ENCODE peak calls at places on chromosomes 4 and X, in nine cellular contexts. E, O, Y, P, U, I, W, D and B are unnamed samples.

GRCh38 chr4:41160010-41160789 is 54.1 kb downstream of the APBB2 start:
- DNase-seq in O (no peak), Y (peak), P (no peak), E (peak), W (no peak), I (no peak), D (peak), U (no peak), B (peak)

GRCh38 chrX:85630901-85631300 is 251.4 kb upstream of the POF1B start:
- DNase-seq in U (no peak), O (no peak), W (no peak), E (no peak), Y (no peak), D (no peak), I (no peak), P (no peak), B (no peak)

GRCh38 chr4:37653601-37654000 is 32.6 kb downstream of the RELL1 start:
- DNase-seq in E (peak), W (no peak), I (no peak), O (no peak), D (no peak), U (no peak), Y (peak), P (no peak), B (no peak)

GRCh38 chrX:153921511-153922285 is 4.4 kb downstream of the ARHGAP4 start:
- DNase-seq in E (no peak), O (no peak), Y (no peak), U (no peak), W (no peak), D (no peak), I (no peak), P (no peak), B (peak)

GRCh38 chr4:1192091-1192492 is 19.7 kb upstream of the SPON2 start:
- DNase-seq in W (no peak), E (peak), U (peak), D (peak), O (no peak), P (peak), Y (peak), I (no peak), B (peak)

GRCh38 chr4:56655209-56655626 is 25.9 kb downstream of the HOPX start:
- DNase-seq in O (no peak), E (no peak), Y (no peak), D (no peak), W (peak), I (peak), P (no peak), U (no peak), B (peak)

GRCh38 chrX:120365968-120366367 is 4.1 kb downstream of the ATP1B4 start:
- DNase-seq in I (no peak), D (no peak), W (no peak), O (no peak), U (no peak), E (no peak), P (no peak), Y (no peak), B (no peak)

GRCh38 chr4:169062861-169063197 is 52.8 kb upstream of the CBR4 start:
- DNase-seq in O (no peak), W (no peak), Y (no peak), E (no peak), P (no peak), D (no peak), U (no peak), I (no peak), B (peak)

GRCh38 chrX:28177202-28177601 is 196.0 kb upstream of the DCAF8L1 start:
- DNase-seq in E (no peak), O (no peak), P (no peak), D (no peak), W (peak), I (no peak), U (no peak), Y (no peak), B (no peak)

GRCh38 chrX:1167466-1167865 is 45.0 kb downstream of the CRLF2 start:
- DNase-seq in D (no peak), U (no peak), Y (no peak), E (no peak), W (no peak), I (no peak), P (no peak), O (no peak), B (no peak)

GRCh38 chr4:7767526-7767925 is 172.1 kb downstream of the AFAP1 start:
- DNase-seq in U (no peak), Y (no peak), I (no peak), E (no peak), O (no peak), D (no peak), W (no peak), P (no peak), B (no peak)

GRCh38 chr4:2432004-2432403 is 13.2 kb downstream of the CFAP99 start:
- DNase-seq in Y (no peak), O (no peak), P (no peak), U (no peak), E (no peak), W (no peak), D (no peak), I (no peak), B (no peak)

GRCh38 chrX:95733426-95733825 is 951.2 kb upstream of the DIAPH2 start:
- DNase-seq in W (no peak), P (no peak), Y (no peak), I (no peak), O (no peak), D (no peak), E (no peak), U (no peak), B (no peak)

GRCh38 chrX:50813843-50814661 is at the start of gene SHROOM4:
- DNase-seq in D (peak), U (peak), W (no peak), E (no peak), I (no peak), Y (peak), O (no peak), P (no peak), B (peak)

GRCh38 chr4:10421344-10422055 is 35.7 kb downstream of the ZNF518B start:
- DNase-seq in D (no peak), I (no peak), O (no peak), Y (no peak), U (no peak), W (no peak), E (no peak), P (no peak), B (no peak)

GRCh38 chrX:38578152-38578551 is 16.8 kb downstream of the TSPAN7 start:
- DNase-seq in W (no peak), E (no peak), D (no peak), I (no peak), P (no peak), Y (no peak), U (no peak), O (no peak), B (no peak)

GRCh38 chr4:157898836-157899605 is 273.8 kb downstream of the GASK1B start:
- DNase-seq in I (no peak), O (no peak), D (peak), E (no peak), W (no peak), P (no peak), Y (peak), U (no peak), B (no peak)

GRCh38 chrX:65035451-65035779 is 59.2 kb upstream of the ZC4H2 start:
- DNase-seq in W (peak), E (peak), P (no peak), Y (no peak), O (no peak), D (no peak), U (no peak), I (peak), B (peak)

GRCh38 chr4:106201373-106201772 is 114.6 kb downstream of the TBCK start:
- DNase-seq in D (peak), W (no peak), U (no peak), I (no peak), O (no peak), Y (no peak), E (peak), P (peak), B (no peak)

GRCh38 chr4:140777894-140778293 is 21.7 kb upstream of the TBC1D9 start:
- DNase-seq in I (no peak), P (no peak), U (no peak), W (no peak), O (no peak), Y (no peak), E (no peak), D (no peak), B (no peak)

GRCh38 chr4:43296946-43297528 is 404.5 kb downstream of the GRXCR1 start:
- DNase-seq in P (no peak), W (no peak), I (no peak), O (no peak), Y (no peak), U (no peak), E (no peak), D (no peak), B (no peak)

GRCh38 chr4:56611501-56611900 is 69.6 kb downstream of the HOPX start:
- DNase-seq in P (no peak), I (no peak), W (no peak), O (no peak), E (no peak), Y (no peak), U (no peak), D (no peak), B (no peak)

GRCh38 chr4:188428935-188429334 is 289.7 kb downstream of the TRIML1 start:
- DNase-seq in E (no peak), Y (no peak), W (no peak), U (no peak), O (no peak), D (no peak), P (no peak), I (no peak), B (no peak)

GRCh38 chr4:125049711-125050110 is 265.0 kb upstream of the FAT4 start:
- DNase-seq in E (no peak), I (no peak), O (no peak), U (no peak), D (no peak), W (no peak), Y (no peak), P (no peak), B (no peak)

GRCh38 chr4:137156054-137156453 is 376.2 kb downstream of the PCDH18 start:
- DNase-seq in O (no peak), E (peak), W (no peak), P (peak), I (no peak), D (no peak), Y (peak), U (no peak), B (no peak)

GRCh38 chrX:122818068-122818467 is 366.0 kb upstream of the GRIA3 start:
- DNase-seq in O (no peak), W (no peak), U (no peak), I (no peak), D (no peak), P (no peak), E (no peak), Y (no peak), B (no peak)

GRCh38 chr4:3206439-3207100 is 42.4 kb upstream of the MSANTD1 start:
- DNase-seq in E (no peak), U (peak), O (no peak), D (no peak), I (no peak), Y (no peak), P (no peak), W (no peak), B (no peak)

GRCh38 chr4:2891294-2891693 is 47.6 kb downstream of the ADD1 start:
- DNase-seq in P (no peak), U (no peak), O (no peak), D (peak), W (no peak), Y (peak), E (peak), I (no peak), B (no peak)

GRCh38 chr4:18033111-18034085 is 11.8 kb upstream of the LCORL start:
- DNase-seq in I (no peak), P (no peak), O (no peak), D (no peak), E (no peak), W (no peak), U (no peak), Y (no peak), B (no peak)

GRCh38 chr4:125070869-125071268 is 243.9 kb upstream of the FAT4 start:
- DNase-seq in P (no peak), E (no peak), D (no peak), O (no peak), I (no peak), W (no peak), U (no peak), Y (peak), B (no peak)

GRCh38 chr4:78032446-78032845 is 24.7 kb upstream of the FRAS1 start:
- DNase-seq in I (no peak), O (no peak), P (no peak), Y (no peak), E (no peak), W (no peak), D (no peak), U (no peak), B (no peak)

GRCh38 chr4:171308661-171309060 is 504.5 kb upstream of the GALNTL6 start:
- DNase-seq in D (no peak), P (no peak), Y (no peak), O (no peak), W (no peak), E (no peak), I (no peak), U (no peak), B (no peak)

GRCh38 chr4:125975861-125976397 is 661.2 kb downstream of the FAT4 start:
- DNase-seq in U (no peak), P (no peak), D (no peak), I (no peak), O (no peak), E (no peak), Y (no peak), W (no peak), B (no peak)

GRCh38 chrX:7706032-7706431 is 136.9 kb upstream of the VCX start:
- DNase-seq in O (no peak), U (no peak), E (peak), I (no peak), D (no peak), Y (no peak), P (no peak), W (no peak), B (no peak)

GRCh38 chr4:58740897-58741296 is 1630.7 kb upstream of the IGFBP7 start:
- DNase-seq in D (no peak), W (no peak), P (no peak), E (no peak), I (no peak), Y (no peak), U (no peak), O (no peak), B (no peak)

GRCh38 chr4:178306565-178306964 is 864.3 kb upstream of the AGA start:
- DNase-seq in D (no peak), O (no peak), U (no peak), W (no peak), Y (no peak), E (no peak), P (no peak), I (no peak), B (no peak)

GRCh38 chr4:138158746-138159297 is 83.3 kb downstream of the SLC7A11 start:
- DNase-seq in W (no peak), O (no peak), P (peak), I (no peak), U (no peak), E (peak), D (peak), Y (peak), B (no peak)

GRCh38 chr4:82842593-82842992 is 44.0 kb upstream of the SCD5 start:
- DNase-seq in D (no peak), Y (peak), U (no peak), O (no peak), P (no peak), W (no peak), E (peak), I (no peak), B (no peak)

GRCh38 chr4:145935253-145936141 is 3.1 kb downstream of the ZNF827 start:
- DNase-seq in I (no peak), O (no peak), E (no peak), W (peak), D (peak), Y (peak), U (no peak), P (no peak), B (peak)